ENCODE peak calls at places on chromosomes 12 and 14, in four cellular contexts. M is neuronal stem cell, S is H9, G is IMR-90. H is an unnamed sample.

GRCh38 chr12:1844223-1844622 is 23.9 kb downstream of the LRTM2 start:
- DNase-seq in M (no peak), G (no peak), S (peak), H (no peak)

GRCh38 chr14:101120636-101121398 is 217.3 kb upstream of the RTL1 start:
- DNase-seq in M (no peak), S (peak), G (no peak), H (peak)

GRCh38 chr12:68400231-68400829 is 68.2 kb upstream of the MDM1 start:
- DNase-seq in S (no peak), M (no peak), G (no peak), H (no peak)

GRCh38 chr12:107826276-107826675 is 51.8 kb downstream of the ASCL4 start:
- DNase-seq in G (no peak), M (no peak), S (no peak), H (no peak)

GRCh38 chr12:67873355-67873754 is 115.9 kb upstream of the IFNG-AS1 start:
- DNase-seq in G (no peak), S (no peak), M (no peak), H (no peak)

GRCh38 chr12:106585862-106586534 is 3.2 kb downstream of the RFX4 start:
- DNase-seq in S (peak), M (peak), G (no peak), H (no peak)

GRCh38 chr14:56150645-56151345 is 32.6 kb downstream of the PELI2 start:
- DNase-seq in G (no peak), S (no peak), M (no peak), H (no peak)

GRCh38 chr14:86296173-86296572 is 766.2 kb downstream of the FLRT2 start:
- DNase-seq in S (no peak), G (peak), M (no peak), H (no peak)

GRCh38 chr12:87253157-87253556 is 776.0 kb downstream of the C12orf50 start:
- DNase-seq in S (no peak), G (no peak), M (no peak), H (peak)

GRCh38 chr12:25839470-25839869 is 119.0 kb upstream of the RASSF8 start:
- DNase-seq in M (no peak), G (peak), S (no peak), H (no peak)

GRCh38 chr12:93376436-93377251 is 1.1 kb upstream of the NUDT4 start:
- DNase-seq in S (peak), M (peak), G (peak), H (peak)

GRCh38 chr12:108768591-108769500 is 37.5 kb upstream of the CORO1C start:
- DNase-seq in G (no peak), S (peak), M (peak), H (peak)

GRCh38 chr14:60655114-60655897 is 6.0 kb upstream of the SIX1 start:
- DNase-seq in G (no peak), S (peak), M (peak), H (no peak)
- H2AK5ac ChIP-seq in G (no peak), S (no peak), M (no peak), H (no peak)

DNA sequence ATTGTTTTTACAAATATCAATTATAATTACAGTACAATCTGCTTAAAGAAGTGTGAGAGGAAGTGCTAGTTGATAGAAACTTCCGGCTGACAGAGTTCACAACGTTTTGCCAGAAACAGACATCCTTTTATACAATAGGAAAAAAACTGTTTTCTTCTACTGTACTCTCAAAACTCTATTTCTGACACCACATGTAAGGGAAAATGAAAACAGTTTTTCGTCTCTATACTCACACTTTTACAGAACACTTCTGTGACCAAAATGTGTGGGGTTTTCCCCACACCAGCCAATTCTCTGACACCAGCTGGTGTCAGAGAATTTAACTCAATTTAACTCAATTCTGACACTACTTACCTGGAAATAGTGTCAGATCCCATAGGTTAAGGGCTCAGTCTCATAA is 24.2 kb upstream of the HIF1A start:
- DNase-seq in M (no peak), G (no peak), S (no peak), H (no peak)
- H2AK5ac ChIP-seq in M (no peak), G (no peak), S (no peak), H (no peak)

DNA sequence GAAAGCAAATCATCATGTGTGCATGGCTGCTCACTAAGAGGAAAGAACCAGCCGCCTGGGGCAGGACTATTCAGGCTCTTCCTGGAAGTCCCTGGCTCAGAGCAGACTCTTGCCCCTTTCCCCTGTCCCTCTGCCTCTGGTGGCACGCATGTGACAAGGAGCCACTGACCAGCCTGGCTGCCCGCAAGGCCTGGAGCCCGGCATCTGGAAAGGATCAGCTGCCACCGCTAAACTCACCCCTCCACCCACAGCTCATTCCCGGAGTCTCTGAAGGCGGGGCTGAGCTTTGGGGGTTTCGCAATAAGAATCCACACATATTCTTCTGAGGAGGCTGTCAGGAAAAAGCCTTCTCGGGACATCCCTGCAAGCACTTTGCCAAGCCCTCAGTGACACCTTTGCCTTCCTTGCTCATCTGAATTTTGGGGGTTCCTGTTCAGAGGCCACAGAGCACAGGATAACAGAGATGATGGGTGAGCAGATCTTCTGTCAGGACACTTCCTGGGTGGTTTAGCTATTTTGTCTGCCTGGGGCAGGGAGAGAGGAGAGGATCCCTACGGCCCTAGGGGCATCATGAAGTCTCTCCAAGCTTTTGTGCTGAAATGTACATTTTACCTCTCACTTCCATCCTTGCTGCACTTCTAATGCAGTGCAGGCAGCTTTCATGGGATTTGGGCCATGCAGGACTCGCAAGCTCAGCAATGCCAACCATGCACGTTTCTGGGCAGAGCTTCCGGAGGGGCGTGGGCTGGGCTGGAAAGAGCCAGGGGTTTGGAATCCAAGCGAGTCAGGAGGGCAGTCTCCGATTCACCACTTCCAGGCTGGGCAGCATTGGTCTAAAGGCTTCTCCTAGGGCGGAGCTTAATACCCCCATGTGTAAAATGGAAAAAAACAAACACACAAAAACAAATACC is 124.8 kb upstream of the MAP1LC3B2 start:
- DNase-seq in M (no peak), S (peak), G (peak), H (peak)
- H2AK5ac ChIP-seq in M (no peak), S (no peak), G (peak), H (no peak)

GRCh38 chr12:101086490-101086889 is 123.5 kb downstream of the SLC5A8 start:
- DNase-seq in G (peak), S (peak), M (no peak), H (no peak)

GRCh38 chr12:101089271-101089670 is 120.8 kb downstream of the SLC5A8 start:
- DNase-seq in S (no peak), M (no peak), G (no peak), H (no peak)

GRCh38 chr12:101087903-101088302 is 122.1 kb downstream of the SLC5A8 start:
- DNase-seq in S (no peak), M (no peak), G (no peak), H (no peak)
- H2AK5ac ChIP-seq in S (no peak), M (no peak), G (no peak), H (no peak)

GRCh38 chr12:54022960-54023884 is 5.0 kb upstream of the HOXC6 start:
- DNase-seq in S (no peak), M (no peak), G (no peak), H (peak)
- H2AK5ac ChIP-seq in S (no peak), M (no peak), G (no peak), H (no peak)

GRCh38 chr12:51862947-51863346 is 14.4 kb upstream of the FIGNL2 start:
- DNase-seq in S (peak), G (no peak), M (no peak), H (no peak)
- H2AK5ac ChIP-seq in S (no peak), G (no peak), M (no peak), H (no peak)

GRCh38 chr12:110403975-110404675 is 617 bp upstream of the ANAPC7 start:
- DNase-seq in M (peak), G (peak), S (peak), H (peak)
- H2AK5ac ChIP-seq in M (no peak), G (peak), S (no peak), H (no peak)

DNA sequence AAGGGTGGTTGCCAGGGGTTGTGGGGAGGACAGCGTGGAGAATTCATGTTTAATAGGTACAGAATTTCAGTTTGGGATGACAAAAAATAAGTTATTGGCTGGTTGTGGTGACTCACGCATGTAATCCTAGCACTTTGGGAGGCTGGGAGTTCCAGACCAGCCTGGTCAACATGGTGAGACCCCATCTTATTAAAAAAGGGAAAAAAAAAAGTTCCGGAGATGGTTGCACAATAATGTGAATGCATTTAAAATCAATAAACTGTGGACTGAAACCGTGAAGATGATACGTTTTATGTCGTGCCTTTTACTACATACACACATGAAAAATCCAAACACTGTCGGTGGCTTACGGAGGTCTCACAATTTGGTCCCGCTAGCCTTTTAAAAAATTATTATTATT is 20.5 kb downstream of the GALNT6 start:
- DNase-seq in M (no peak), G (no peak), S (no peak), H (no peak)
- H2AK5ac ChIP-seq in M (no peak), G (no peak), S (no peak), H (peak)

DNA sequence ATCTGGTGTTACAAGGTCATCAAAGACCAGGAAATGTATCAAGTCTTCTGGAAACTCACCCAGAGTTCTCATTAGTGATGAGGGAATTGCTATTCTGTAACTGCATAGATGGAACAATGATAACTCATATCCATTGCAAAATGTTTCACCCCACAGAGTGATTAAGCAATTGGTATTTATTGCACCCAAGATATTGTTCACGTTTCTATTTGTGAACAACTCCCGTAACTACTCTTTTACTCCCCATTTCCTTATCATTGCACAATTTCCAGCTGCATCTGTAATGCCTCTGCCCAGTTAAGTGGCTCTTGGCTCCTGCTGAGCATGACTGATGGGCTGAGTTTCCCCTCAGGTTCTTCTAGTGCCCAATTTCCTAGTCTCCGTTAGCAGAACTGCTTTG is 108.7 kb upstream of the PRICKLE1 start:
- DNase-seq in S (no peak), M (no peak), G (no peak), H (no peak)
- H2AK5ac ChIP-seq in S (no peak), M (no peak), G (no peak), H (no peak)

GRCh38 chr14:23320584-23321571 is at the start of gene PABPN1:
- DNase-seq in S (peak), M (peak), G (peak), H (peak)
- H2AK5ac ChIP-seq in S (no peak), M (peak), G (peak), H (peak)